ENCODE peak calls at places on chromosome 4, in seven cellular contexts. U, Z, P, J, G, D and R are unnamed samples.

GRCh38 chr4:84683486-84683885 is 100.6 kb downstream of the CDS1 start:
- DNase-seq in G (peak; percentile 16), P (no peak), D (peak; percentile 33), U (no peak), J (no peak), Z (no peak), R (no peak)

GRCh38 chr4:57499786-57500185 is 389.6 kb upstream of the IGFBP7 start:
- DNase-seq in G (no peak), U (no peak), D (peak; percentile 74), Z (no peak), P (no peak), J (no peak), R (no peak)

GRCh38 chr4:138927065-138927464 is 88.5 kb upstream of the NOCT start:
- DNase-seq in Z (no peak), G (no peak), P (no peak), D (no peak), U (peak; percentile 52), J (no peak), R (no peak)

GRCh38 chr4:69909195-69909594 is 21.7 kb upstream of the CSN1S1 start:
- DNase-seq in J (no peak), Z (no peak), P (no peak), G (no peak), D (no peak), U (no peak), R (no peak)

GRCh38 chr4:101806914-101807313 is 16.4 kb downstream of the BANK1 start:
- DNase-seq in Z (no peak), P (no peak), G (peak; percentile 12), D (no peak), J (no peak), U (no peak), R (no peak)

GRCh38 chr4:98262431-98262830 is 1.2 kb downstream of the RAP1GDS1 start:
- DNase-seq in G (no peak), P (no peak), D (peak; percentile 25), U (no peak), J (no peak), Z (no peak), R (no peak)

GRCh38 chr4:41203841-41204240 is 10.5 kb downstream of the APBB2 start:
- DNase-seq in U (no peak), Z (no peak), J (no peak), G (no peak), P (no peak), D (no peak), R (no peak)

GRCh38 chr4:40190880-40191815 is 5.7 kb upstream of the RHOH start:
- DNase-seq in P (no peak), J (no peak), G (peak; percentile 53), D (no peak), Z (no peak), U (no peak), R (no peak)

GRCh38 chr4:7850489-7850888 is 89.2 kb downstream of the AFAP1 start:
- DNase-seq in J (no peak), P (no peak), D (no peak), U (no peak), Z (no peak), G (no peak), R (no peak)

GRCh38 chr4:138308421-138308820 is 66.3 kb upstream of the SLC7A11 start:
- DNase-seq in J (no peak), D (peak; percentile 73), Z (no peak), G (peak; percentile 68), U (peak; percentile 76), P (no peak), R (no peak)

GRCh38 chr4:2768921-2769336 is 12.8 kb upstream of the TNIP2 start:
- DNase-seq in P (no peak), J (no peak), U (no peak), G (peak; percentile 39), Z (no peak), D (no peak), R (no peak)

GRCh38 chr4:33882246-33882990 is 2361.9 kb downstream of the ARAP2 start:
- DNase-seq in D (no peak), G (peak; percentile 42), Z (no peak), U (no peak), J (no peak), P (no peak), R (no peak)

GRCh38 chr4:2695661-2696060 is 60.5 kb downstream of the TNIP2 start:
- DNase-seq in Z (no peak), D (no peak), G (no peak), J (no peak), U (no peak), P (no peak), R (no peak)

GRCh38 chr4:113300384-113301011 is 251.0 kb downstream of the ANK2 start:
- DNase-seq in P (no peak), J (no peak), G (peak; percentile 91), Z (peak; percentile 26), U (peak; percentile 90), D (peak; percentile 14), R (no peak)

GRCh38 chr4:126733301-126733700 is 899.5 kb upstream of the INTU start:
- DNase-seq in U (peak; percentile 19), D (no peak), P (no peak), J (no peak), G (no peak), Z (no peak), R (no peak)

GRCh38 chr4:54226399-54227260 is 2.5 kb upstream of the PDGFRA start:
- DNase-seq in P (peak; percentile 23), J (no peak), Z (peak; percentile 74), U (peak; percentile 86), D (no peak), G (peak; percentile 87), R (peak; percentile 50)

GRCh38 chr4:54495091-54495490 is 162.7 kb upstream of the KIT start:
- DNase-seq in D (peak; percentile 91), U (peak; percentile 16), P (no peak), Z (peak; percentile 69), G (no peak), J (no peak), R (no peak)

GRCh38 chr4:124530464-124531077 is 182.0 kb downstream of the ANKRD50 start:
- DNase-seq in J (no peak), D (peak; percentile 58), G (peak; percentile 94), U (peak; percentile 55), P (no peak), Z (no peak), R (no peak)

GRCh38 chr4:113222006-113222405 is 172.6 kb downstream of the ANK2 start:
- DNase-seq in U (peak; percentile 14), Z (peak; percentile 19), J (no peak), D (peak; percentile 1), G (peak; percentile 18), P (no peak), R (no peak)

GRCh38 chr4:41542526-41543270 is 4.7 kb downstream of the LIMCH1 start:
- DNase-seq in U (no peak), J (no peak), Z (no peak), D (peak; percentile 64), G (peak; percentile 68), P (no peak), R (no peak)

GRCh38 chr4:124433500-124433899 is 279.0 kb downstream of the ANKRD50 start:
- DNase-seq in Z (no peak), G (peak; percentile 55), D (no peak), P (no peak), J (no peak), U (no peak), R (no peak)

GRCh38 chr4:3719191-3719590 is 47.0 kb upstream of the ADRA2C start:
- DNase-seq in G (no peak), U (no peak), P (no peak), D (no peak), J (no peak), Z (no peak), R (no peak)

GRCh38 chr4:25875281-25875745 is 12.5 kb upstream of the SEL1L3 start:
- DNase-seq in J (no peak), Z (no peak), D (no peak), P (no peak), G (no peak), U (no peak), R (no peak)
- H3K4ac ChIP-seq in J (no peak overlapping the region), Z (no peak overlapping the region), D (no peak overlapping the region), P (no peak overlapping the region), G (no peak overlapping the region), U (no peak overlapping the region), R (no peak overlapping the region)

DNA sequence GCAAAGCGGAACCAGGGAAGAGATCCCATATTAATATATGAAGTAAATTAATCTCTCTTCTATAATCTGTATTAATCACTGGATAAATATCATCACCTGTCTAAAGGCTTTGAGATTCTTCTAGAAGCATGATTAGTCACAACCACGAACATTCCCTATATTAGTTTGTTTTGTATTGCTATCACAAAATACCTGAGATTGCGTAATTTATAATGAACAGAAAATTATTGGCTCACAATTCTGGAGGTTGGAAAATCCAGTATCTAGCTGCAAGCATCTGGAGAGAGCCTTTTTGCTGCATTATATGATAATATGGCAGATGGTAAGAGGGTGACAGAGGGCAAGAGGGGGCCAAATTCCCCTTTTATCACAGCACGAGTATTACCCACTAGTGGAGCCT is 532.6 kb upstream of the EPHA5 start:
- DNase-seq in D (no peak), G (no peak), U (no peak), Z (no peak), J (no peak), P (no peak), R (no peak)
- H3K4ac ChIP-seq in D (no peak overlapping the region), G (no peak overlapping the region), U (no peak overlapping the region), Z (no peak overlapping the region), J (no peak overlapping the region), P (no peak overlapping the region), R (no peak overlapping the region)

DNA sequence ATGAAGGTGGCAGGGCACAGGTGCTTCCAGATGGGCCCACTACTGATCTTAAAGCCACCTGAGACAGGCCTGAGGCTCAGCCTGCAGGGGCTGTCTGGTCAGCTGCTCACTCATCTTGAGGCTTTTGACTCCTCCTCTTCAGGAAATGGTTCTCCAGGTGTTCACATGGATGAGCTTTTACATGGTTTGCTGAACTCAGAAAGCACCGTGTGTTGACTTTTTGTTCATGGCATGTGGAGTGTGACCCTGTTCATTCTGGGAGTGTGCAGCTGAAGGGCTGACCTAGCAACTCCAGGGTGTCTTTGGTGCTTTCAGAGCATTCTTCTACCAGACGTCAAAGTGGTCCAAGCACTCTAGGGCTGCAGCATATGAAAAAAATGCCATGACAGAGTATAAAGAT is 111.1 kb downstream of the CCNG2 start:
- DNase-seq in G (no peak), U (no peak), D (no peak), Z (no peak), P (no peak), J (no peak), R (no peak)
- H3K4ac ChIP-seq in G (no peak overlapping the region), U (no peak overlapping the region), D (no peak overlapping the region), Z (no peak overlapping the region), P (no peak overlapping the region), J (no peak overlapping the region), R (no peak overlapping the region)

DNA sequence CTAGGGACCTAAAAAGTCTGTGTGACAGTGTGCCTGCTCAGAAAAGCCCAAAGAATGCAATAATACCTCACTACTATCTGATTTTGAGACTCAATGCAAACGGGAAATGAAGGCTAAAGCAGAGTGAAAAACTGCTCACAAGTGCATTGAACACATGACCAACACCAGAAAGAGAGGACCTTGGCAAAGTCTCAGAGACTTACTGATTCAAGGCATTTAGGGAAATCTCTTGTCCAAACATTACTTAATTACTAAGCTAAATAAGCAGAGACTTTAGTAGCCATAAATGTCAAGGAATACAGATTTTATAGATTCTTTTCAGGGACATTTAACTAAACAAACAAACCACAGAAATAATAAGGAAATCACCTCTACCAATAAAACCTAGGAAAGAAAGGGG is 916.0 kb downstream of the FSTL5 start:
- DNase-seq in P (no peak), J (no peak), Z (no peak), D (no peak), U (no peak), G (peak; percentile 5), R (no peak)
- H3K4ac ChIP-seq in P (no peak overlapping the region), J (no peak overlapping the region), Z (no peak overlapping the region), D (no peak overlapping the region), U (no peak overlapping the region), G (no peak overlapping the region), R (no peak overlapping the region)